ENCODE peak calls at places on chromosomes 5 and 9, in ten cellular contexts. One of them, this sample, is unnamed.

GRCh38 chr9:68739631-68740174 is 34.7 kb downstream of the PIP5K1B start:
- DNase-seq in activated naive CD8-positive, alpha-beta T cell treated with anti-CD3 and anti-CD28 coated beads, Interleukin-2, amount 50 U/mL, for 24 hours: no peak
- DNase-seq in RCC 7860: no peak
- DNase-seq in ecto neural progenitor cell: no peak
- DNase-seq in iPS DF 6.9: no peak
- DNase-seq in dermis blood vessel endothelial cell: no peak
- DNase-seq in Calu3: peak
- DNase-seq in HuH-7.5: peak
- DNase-seq in anterior cingulate cortex: no peak
- DNase-seq in GM04504: no peak
- DNase-seq in this sample: peak

GRCh38 chr9:131239307-131239975 is 36.9 kb downstream of the FAM78A start:
- DNase-seq in activated naive CD8-positive, alpha-beta T cell treated with anti-CD3 and anti-CD28 coated beads, Interleukin-2, amount 50 U/mL, for 24 hours: no peak
- DNase-seq in RCC 7860: no peak
- DNase-seq in ecto neural progenitor cell: no peak
- DNase-seq in iPS DF 6.9: no peak
- DNase-seq in dermis blood vessel endothelial cell: no peak
- DNase-seq in Calu3: no peak
- DNase-seq in HuH-7.5: no peak
- DNase-seq in anterior cingulate cortex: no peak
- DNase-seq in GM04504: no peak
- DNase-seq in this sample: no peak

GRCh38 chr9:127166651-127167524 is 44.5 kb upstream of the ANGPTL2 start:
- DNase-seq in activated naive CD8-positive, alpha-beta T cell treated with anti-CD3 and anti-CD28 coated beads, Interleukin-2, amount 50 U/mL, for 24 hours: no peak
- DNase-seq in RCC 7860: peak
- DNase-seq in ecto neural progenitor cell: no peak
- DNase-seq in iPS DF 6.9: no peak
- DNase-seq in dermis blood vessel endothelial cell: no peak
- DNase-seq in Calu3: no peak
- DNase-seq in HuH-7.5: no peak
- DNase-seq in anterior cingulate cortex: no peak
- DNase-seq in GM04504: no peak
- DNase-seq in this sample: no peak

GRCh38 chr9:108186996-108187395 is 668.8 kb downstream of the ACTL7B start:
- DNase-seq in activated naive CD8-positive, alpha-beta T cell treated with anti-CD3 and anti-CD28 coated beads, Interleukin-2, amount 50 U/mL, for 24 hours: no peak
- DNase-seq in RCC 7860: no peak
- DNase-seq in ecto neural progenitor cell: no peak
- DNase-seq in iPS DF 6.9: no peak
- DNase-seq in dermis blood vessel endothelial cell: no peak
- DNase-seq in Calu3: no peak
- DNase-seq in HuH-7.5: no peak
- DNase-seq in anterior cingulate cortex: no peak
- DNase-seq in GM04504: no peak
- DNase-seq in this sample: no peak

GRCh38 chr9:20356392-20357206 is 265.7 kb downstream of the MLLT3 start:
- DNase-seq in activated naive CD8-positive, alpha-beta T cell treated with anti-CD3 and anti-CD28 coated beads, Interleukin-2, amount 50 U/mL, for 24 hours: peak
- DNase-seq in RCC 7860: peak
- DNase-seq in ecto neural progenitor cell: peak
- DNase-seq in iPS DF 6.9: peak
- DNase-seq in dermis blood vessel endothelial cell: peak
- DNase-seq in Calu3: peak
- DNase-seq in HuH-7.5: peak
- DNase-seq in anterior cingulate cortex: no peak
- DNase-seq in GM04504: peak
- DNase-seq in this sample: peak

GRCh38 chr5:80216096-80216495 is 39.8 kb downstream of the SERINC5 start:
- DNase-seq in activated naive CD8-positive, alpha-beta T cell treated with anti-CD3 and anti-CD28 coated beads, Interleukin-2, amount 50 U/mL, for 24 hours: no peak
- DNase-seq in RCC 7860: no peak
- DNase-seq in ecto neural progenitor cell: no peak
- DNase-seq in iPS DF 6.9: no peak
- DNase-seq in dermis blood vessel endothelial cell: no peak
- DNase-seq in Calu3: no peak
- DNase-seq in HuH-7.5: no peak
- DNase-seq in anterior cingulate cortex: no peak
- DNase-seq in GM04504: no peak
- DNase-seq in this sample: no peak

GRCh38 chr9:103731541-103731940 is 362.6 kb upstream of the SMC2 start:
- DNase-seq in activated naive CD8-positive, alpha-beta T cell treated with anti-CD3 and anti-CD28 coated beads, Interleukin-2, amount 50 U/mL, for 24 hours: no peak
- DNase-seq in RCC 7860: no peak
- DNase-seq in ecto neural progenitor cell: no peak
- DNase-seq in iPS DF 6.9: no peak
- DNase-seq in dermis blood vessel endothelial cell: no peak
- DNase-seq in Calu3: no peak
- DNase-seq in HuH-7.5: no peak
- DNase-seq in anterior cingulate cortex: no peak
- DNase-seq in GM04504: no peak
- DNase-seq in this sample: no peak

GRCh38 chr5:150656191-150657132 is 4.6 kb upstream of the MYOZ3 start:
- DNase-seq in activated naive CD8-positive, alpha-beta T cell treated with anti-CD3 and anti-CD28 coated beads, Interleukin-2, amount 50 U/mL, for 24 hours: peak
- DNase-seq in RCC 7860: no peak
- DNase-seq in ecto neural progenitor cell: peak
- DNase-seq in iPS DF 6.9: no peak
- DNase-seq in dermis blood vessel endothelial cell: peak
- DNase-seq in Calu3: peak
- DNase-seq in HuH-7.5: peak
- DNase-seq in anterior cingulate cortex: no peak
- DNase-seq in GM04504: no peak
- DNase-seq in this sample: peak

GRCh38 chr9:114238919-114239879 is 83.7 kb upstream of the ORM1 start:
- DNase-seq in activated naive CD8-positive, alpha-beta T cell treated with anti-CD3 and anti-CD28 coated beads, Interleukin-2, amount 50 U/mL, for 24 hours: no peak
- DNase-seq in RCC 7860: peak
- DNase-seq in ecto neural progenitor cell: peak
- DNase-seq in iPS DF 6.9: no peak
- DNase-seq in dermis blood vessel endothelial cell: peak
- DNase-seq in Calu3: no peak
- DNase-seq in HuH-7.5: peak
- DNase-seq in anterior cingulate cortex: no peak
- DNase-seq in GM04504: peak
- DNase-seq in this sample: no peak

GRCh38 chr9:128485414-128485855 is 19.1 kb upstream of the GLE1 start:
- DNase-seq in activated naive CD8-positive, alpha-beta T cell treated with anti-CD3 and anti-CD28 coated beads, Interleukin-2, amount 50 U/mL, for 24 hours: no peak
- DNase-seq in RCC 7860: no peak
- DNase-seq in ecto neural progenitor cell: no peak
- DNase-seq in iPS DF 6.9: no peak
- DNase-seq in dermis blood vessel endothelial cell: no peak
- DNase-seq in Calu3: no peak
- DNase-seq in HuH-7.5: no peak
- DNase-seq in anterior cingulate cortex: no peak
- DNase-seq in GM04504: no peak
- DNase-seq in this sample: no peak

GRCh38 chr5:135106610-135107009 is 72.6 kb upstream of the PITX1 start:
- DNase-seq in activated naive CD8-positive, alpha-beta T cell treated with anti-CD3 and anti-CD28 coated beads, Interleukin-2, amount 50 U/mL, for 24 hours: no peak
- DNase-seq in RCC 7860: no peak
- DNase-seq in ecto neural progenitor cell: no peak
- DNase-seq in iPS DF 6.9: no peak
- DNase-seq in dermis blood vessel endothelial cell: no peak
- DNase-seq in Calu3: no peak
- DNase-seq in HuH-7.5: no peak
- DNase-seq in anterior cingulate cortex: no peak
- DNase-seq in GM04504: no peak
- DNase-seq in this sample: no peak

GRCh38 chr9:98576354-98576753 is 132.4 kb downstream of the GABBR2 start:
- DNase-seq in activated naive CD8-positive, alpha-beta T cell treated with anti-CD3 and anti-CD28 coated beads, Interleukin-2, amount 50 U/mL, for 24 hours: no peak
- DNase-seq in RCC 7860: no peak
- DNase-seq in ecto neural progenitor cell: no peak
- DNase-seq in iPS DF 6.9: no peak
- DNase-seq in dermis blood vessel endothelial cell: no peak
- DNase-seq in Calu3: no peak
- DNase-seq in HuH-7.5: no peak
- DNase-seq in anterior cingulate cortex: no peak
- DNase-seq in GM04504: no peak
- DNase-seq in this sample: no peak

GRCh38 chr9:113475992-113476391 is 12.5 kb downstream of the RGS3 start:
- DNase-seq in activated naive CD8-positive, alpha-beta T cell treated with anti-CD3 and anti-CD28 coated beads, Interleukin-2, amount 50 U/mL, for 24 hours: no peak
- DNase-seq in RCC 7860: no peak
- DNase-seq in ecto neural progenitor cell: no peak
- DNase-seq in iPS DF 6.9: no peak
- DNase-seq in dermis blood vessel endothelial cell: no peak
- DNase-seq in Calu3: no peak
- DNase-seq in HuH-7.5: no peak
- DNase-seq in anterior cingulate cortex: no peak
- DNase-seq in GM04504: no peak
- DNase-seq in this sample: no peak

GRCh38 chr5:90503596-90503995 is 25.8 kb downstream of the LYSMD3 start:
- DNase-seq in activated naive CD8-positive, alpha-beta T cell treated with anti-CD3 and anti-CD28 coated beads, Interleukin-2, amount 50 U/mL, for 24 hours: no peak
- DNase-seq in RCC 7860: no peak
- DNase-seq in ecto neural progenitor cell: no peak
- DNase-seq in iPS DF 6.9: no peak
- DNase-seq in dermis blood vessel endothelial cell: no peak
- DNase-seq in Calu3: no peak
- DNase-seq in HuH-7.5: no peak
- DNase-seq in anterior cingulate cortex: no peak
- DNase-seq in GM04504: no peak
- DNase-seq in this sample: no peak

GRCh38 chr9:124880501-124880900 is 18.6 kb downstream of the ARPC5L start:
- DNase-seq in activated naive CD8-positive, alpha-beta T cell treated with anti-CD3 and anti-CD28 coated beads, Interleukin-2, amount 50 U/mL, for 24 hours: no peak
- DNase-seq in RCC 7860: no peak
- DNase-seq in ecto neural progenitor cell: no peak
- DNase-seq in iPS DF 6.9: no peak
- DNase-seq in dermis blood vessel endothelial cell: no peak
- DNase-seq in Calu3: no peak
- DNase-seq in HuH-7.5: no peak
- DNase-seq in anterior cingulate cortex: no peak
- DNase-seq in GM04504: no peak
- DNase-seq in this sample: no peak

GRCh38 chr5:57549546-57549945 is 66.9 kb upstream of the ACTBL2 start:
- DNase-seq in activated naive CD8-positive, alpha-beta T cell treated with anti-CD3 and anti-CD28 coated beads, Interleukin-2, amount 50 U/mL, for 24 hours: no peak
- DNase-seq in RCC 7860: no peak
- DNase-seq in ecto neural progenitor cell: no peak
- DNase-seq in iPS DF 6.9: no peak
- DNase-seq in dermis blood vessel endothelial cell: no peak
- DNase-seq in Calu3: no peak
- DNase-seq in HuH-7.5: no peak
- DNase-seq in anterior cingulate cortex: no peak
- DNase-seq in GM04504: no peak
- DNase-seq in this sample: no peak

GRCh38 chr5:43020294-43020711 is 19.8 kb downstream of the ANXA2R start:
- DNase-seq in activated naive CD8-positive, alpha-beta T cell treated with anti-CD3 and anti-CD28 coated beads, Interleukin-2, amount 50 U/mL, for 24 hours: peak
- DNase-seq in RCC 7860: peak
- DNase-seq in ecto neural progenitor cell: no peak
- DNase-seq in iPS DF 6.9: no peak
- DNase-seq in dermis blood vessel endothelial cell: no peak
- DNase-seq in Calu3: peak
- DNase-seq in HuH-7.5: no peak
- DNase-seq in anterior cingulate cortex: no peak
- DNase-seq in GM04504: no peak
- DNase-seq in this sample: no peak

GRCh38 chr5:75281716-75282465 is 45.2 kb upstream of the ANKRD31 start:
- DNase-seq in activated naive CD8-positive, alpha-beta T cell treated with anti-CD3 and anti-CD28 coated beads, Interleukin-2, amount 50 U/mL, for 24 hours: no peak
- DNase-seq in RCC 7860: peak
- DNase-seq in ecto neural progenitor cell: no peak
- DNase-seq in iPS DF 6.9: no peak
- DNase-seq in dermis blood vessel endothelial cell: no peak
- DNase-seq in Calu3: no peak
- DNase-seq in HuH-7.5: no peak
- DNase-seq in anterior cingulate cortex: no peak
- DNase-seq in GM04504: no peak
- DNase-seq in this sample: no peak

GRCh38 chr9:4116091-4116581 is 183.7 kb downstream of the GLIS3 start:
- DNase-seq in activated naive CD8-positive, alpha-beta T cell treated with anti-CD3 and anti-CD28 coated beads, Interleukin-2, amount 50 U/mL, for 24 hours: no peak
- DNase-seq in RCC 7860: no peak
- DNase-seq in ecto neural progenitor cell: no peak
- DNase-seq in iPS DF 6.9: no peak
- DNase-seq in dermis blood vessel endothelial cell: no peak
- DNase-seq in Calu3: no peak
- DNase-seq in HuH-7.5: no peak
- DNase-seq in anterior cingulate cortex: no peak
- DNase-seq in GM04504: no peak
- DNase-seq in this sample: no peak

GRCh38 chr9:127746959-127747569 is 12.0 kb upstream of the TOR2A start:
- DNase-seq in activated naive CD8-positive, alpha-beta T cell treated with anti-CD3 and anti-CD28 coated beads, Interleukin-2, amount 50 U/mL, for 24 hours: no peak
- DNase-seq in RCC 7860: no peak
- DNase-seq in ecto neural progenitor cell: no peak
- DNase-seq in iPS DF 6.9: no peak
- DNase-seq in dermis blood vessel endothelial cell: no peak
- DNase-seq in Calu3: no peak
- DNase-seq in HuH-7.5: no peak
- DNase-seq in anterior cingulate cortex: no peak
- DNase-seq in GM04504: no peak
- DNase-seq in this sample: no peak

GRCh38 chr5:124628721-124629596 is 117.5 kb downstream of the ZNF608 start:
- DNase-seq in activated naive CD8-positive, alpha-beta T cell treated with anti-CD3 and anti-CD28 coated beads, Interleukin-2, amount 50 U/mL, for 24 hours: no peak
- DNase-seq in RCC 7860: peak
- DNase-seq in ecto neural progenitor cell: no peak
- DNase-seq in iPS DF 6.9: no peak
- DNase-seq in dermis blood vessel endothelial cell: peak
- DNase-seq in Calu3: peak
- DNase-seq in HuH-7.5: peak
- DNase-seq in anterior cingulate cortex: no peak
- DNase-seq in GM04504: peak
- DNase-seq in this sample: no peak

GRCh38 chr5:179624841-179625271 is 1.4 kb upstream of the HNRNPH1 start:
- DNase-seq in activated naive CD8-positive, alpha-beta T cell treated with anti-CD3 and anti-CD28 coated beads, Interleukin-2, amount 50 U/mL, for 24 hours: no peak
- DNase-seq in RCC 7860: no peak
- DNase-seq in ecto neural progenitor cell: no peak
- DNase-seq in iPS DF 6.9: no peak
- DNase-seq in dermis blood vessel endothelial cell: no peak
- DNase-seq in Calu3: no peak
- DNase-seq in HuH-7.5: no peak
- DNase-seq in anterior cingulate cortex: no peak
- DNase-seq in GM04504: no peak
- DNase-seq in this sample: no peak

GRCh38 chr5:74660146-74660545 is 19.6 kb upstream of the ENC1 start:
- DNase-seq in activated naive CD8-positive, alpha-beta T cell treated with anti-CD3 and anti-CD28 coated beads, Interleukin-2, amount 50 U/mL, for 24 hours: no peak
- DNase-seq in RCC 7860: no peak
- DNase-seq in ecto neural progenitor cell: no peak
- DNase-seq in iPS DF 6.9: no peak
- DNase-seq in dermis blood vessel endothelial cell: peak
- DNase-seq in Calu3: no peak
- DNase-seq in HuH-7.5: no peak
- DNase-seq in anterior cingulate cortex: no peak
- DNase-seq in GM04504: no peak
- DNase-seq in this sample: no peak

GRCh38 chr9:112029921-112030444 is 133.4 kb downstream of the UGCG start:
- DNase-seq in activated naive CD8-positive, alpha-beta T cell treated with anti-CD3 and anti-CD28 coated beads, Interleukin-2, amount 50 U/mL, for 24 hours: no peak
- DNase-seq in RCC 7860: peak
- DNase-seq in ecto neural progenitor cell: no peak
- DNase-seq in iPS DF 6.9: peak
- DNase-seq in dermis blood vessel endothelial cell: peak
- DNase-seq in Calu3: peak
- DNase-seq in HuH-7.5: no peak
- DNase-seq in anterior cingulate cortex: no peak
- DNase-seq in GM04504: no peak
- DNase-seq in this sample: peak

GRCh38 chr9:71791875-71792274 is 23.6 kb upstream of the CEMIP2 start:
- DNase-seq in activated naive CD8-positive, alpha-beta T cell treated with anti-CD3 and anti-CD28 coated beads, Interleukin-2, amount 50 U/mL, for 24 hours: no peak
- DNase-seq in RCC 7860: peak
- DNase-seq in ecto neural progenitor cell: no peak
- DNase-seq in iPS DF 6.9: no peak
- DNase-seq in dermis blood vessel endothelial cell: no peak
- DNase-seq in Calu3: no peak
- DNase-seq in HuH-7.5: no peak
- DNase-seq in anterior cingulate cortex: no peak
- DNase-seq in GM04504: no peak
- DNase-seq in this sample: no peak

GRCh38 chr9:16873131-16873787 is 2.8 kb upstream of the BNC2 start:
- DNase-seq in activated naive CD8-positive, alpha-beta T cell treated with anti-CD3 and anti-CD28 coated beads, Interleukin-2, amount 50 U/mL, for 24 hours: no peak
- DNase-seq in RCC 7860: no peak
- DNase-seq in ecto neural progenitor cell: no peak
- DNase-seq in iPS DF 6.9: no peak
- DNase-seq in dermis blood vessel endothelial cell: no peak
- DNase-seq in Calu3: no peak
- DNase-seq in HuH-7.5: no peak
- DNase-seq in anterior cingulate cortex: no peak
- DNase-seq in GM04504: peak
- DNase-seq in this sample: no peak

GRCh38 chr9:33170464-33171156 is 3.5 kb upstream of the B4GALT1 start:
- DNase-seq in activated naive CD8-positive, alpha-beta T cell treated with anti-CD3 and anti-CD28 coated beads, Interleukin-2, amount 50 U/mL, for 24 hours: peak
- DNase-seq in RCC 7860: peak
- DNase-seq in ecto neural progenitor cell: no peak
- DNase-seq in iPS DF 6.9: peak
- DNase-seq in dermis blood vessel endothelial cell: peak
- DNase-seq in Calu3: no peak
- DNase-seq in HuH-7.5: no peak
- DNase-seq in anterior cingulate cortex: no peak
- DNase-seq in GM04504: no peak
- DNase-seq in this sample: peak

GRCh38 chr5:130164966-130165365 is 260.7 kb downstream of the CHSY3 start:
- DNase-seq in activated naive CD8-positive, alpha-beta T cell treated with anti-CD3 and anti-CD28 coated beads, Interleukin-2, amount 50 U/mL, for 24 hours: no peak
- DNase-seq in RCC 7860: no peak
- DNase-seq in ecto neural progenitor cell: no peak
- DNase-seq in iPS DF 6.9: no peak
- DNase-seq in dermis blood vessel endothelial cell: no peak
- DNase-seq in Calu3: no peak
- DNase-seq in HuH-7.5: no peak
- DNase-seq in anterior cingulate cortex: no peak
- DNase-seq in GM04504: no peak
- DNase-seq in this sample: no peak